ENCODE peak calls at places on chromosome 5, in five cellular contexts. I is cardiac muscle cell, D is gastrocnemius medialis, H is fibroblast of pulmonary artery, C is body of pancreas. M is an unnamed sample.

GRCh38 chr5:179240561-179240960 is 104.7 kb downstream of the ADAMTS2 start:
- DNase-seq in I (no peak), D (peak), H (no peak), C (peak), M (no peak)

GRCh38 chr5:108564441-108564840 is 182.5 kb upstream of the FBXL17 start:
- DNase-seq in I (no peak), D (no peak), H (no peak), C (no peak), M (no peak)

GRCh38 chr5:170431571-170431970 is 42.4 kb upstream of the KCNMB1 start:
- DNase-seq in I (no peak), D (no peak), H (no peak), C (no peak), M (no peak)

GRCh38 chr5:91126448-91126847 is 256.7 kb downstream of the ARRDC3 start:
- DNase-seq in I (no peak), D (no peak), H (peak), C (peak), M (peak)

GRCh38 chr5:37847978-37848425 is 8.2 kb upstream of the GDNF start:
- DNase-seq in I (no peak), D (no peak), H (peak), C (no peak), M (peak)

GRCh38 chr5:112772095-112772494 is 34.4 kb downstream of the APC start:
- DNase-seq in I (no peak), D (no peak), H (no peak), C (no peak), M (no peak)

GRCh38 chr5:80142996-80143395 is 107.8 kb downstream of the THBS4 start:
- DNase-seq in I (peak), D (no peak), H (no peak), C (no peak), M (no peak)

GRCh38 chr5:136249678-136250266 is 56.8 kb upstream of the SMIM32 start:
- DNase-seq in I (peak), D (peak), H (peak), C (peak), M (peak)

GRCh38 chr5:66122379-66123034 is 21.6 kb upstream of the SREK1 start:
- DNase-seq in I (no peak), D (no peak), H (no peak), C (no peak), M (no peak)

GRCh38 chr5:10543585-10544040 is 20.3 kb upstream of the ANKRD33B start:
- DNase-seq in I (no peak), D (no peak), H (no peak), C (no peak), M (no peak)

GRCh38 chr5:138240690-138241385 is 27.7 kb upstream of the CDC23 start:
- DNase-seq in I (no peak), D (no peak), H (no peak), C (no peak), M (no peak)

GRCh38 chr5:84058561-84058960 is 326.1 kb downstream of the EDIL3 start:
- DNase-seq in I (no peak), D (no peak), H (no peak), C (no peak), M (no peak)

GRCh38 chr5:149434162-149435014 is 55.3 kb upstream of the IL17B start:
- DNase-seq in I (peak), D (peak), H (peak), C (peak), M (no peak)

GRCh38 chr5:36703245-36703860 is 96.9 kb downstream of the SLC1A3 start:
- DNase-seq in I (no peak), D (no peak), H (peak), C (no peak), M (no peak)

GRCh38 chr5:134813407-134813806 is 32.4 kb upstream of the C5orf24 start:
- DNase-seq in I (no peak), D (no peak), H (no peak), C (no peak), M (no peak)

GRCh38 chr5:33423018-33423630 is 17.6 kb upstream of the TARS1 start:
- DNase-seq in I (peak), D (no peak), H (peak), C (no peak), M (no peak)

GRCh38 chr5:134524219-134524825 is 1.1 kb upstream of the JADE2 start:
- DNase-seq in I (peak), D (peak), H (peak), C (peak), M (no peak)

GRCh38 chr5:8956659-8957058 is 589.2 kb downstream of the SEMA5A start:
- DNase-seq in I (no peak), D (no peak), H (no peak), C (no peak), M (no peak)

GRCh38 chr5:11273180-11273882 is 512.3 kb upstream of the DAP start:
- DNase-seq in I (no peak), D (no peak), H (no peak), C (no peak), M (no peak)

GRCh38 chr5:5313081-5313736 is 109.3 kb upstream of the ICE1 start:
- DNase-seq in I (no peak), D (peak), H (no peak), C (peak), M (no peak)

GRCh38 chr5:120463991-120464626 is at the start of gene PRR16:
- DNase-seq in I (peak), D (peak), H (peak), C (peak), M (no peak)

GRCh38 chr5:98698359-98698758 is 75.1 kb upstream of the RGMB start:
- DNase-seq in I (no peak), D (no peak), H (peak), C (no peak), M (no peak)

GRCh38 chr5:2996248-2996647 is 244.8 kb upstream of the IRX2 start:
- DNase-seq in I (no peak), D (no peak), H (no peak), C (no peak), M (no peak)

GRCh38 chr5:155092318-155092717 is 78.8 kb downstream of the KIF4B start:
- DNase-seq in I (no peak), D (no peak), H (peak), C (no peak), M (no peak)

GRCh38 chr5:162324356-162324755 is 256.8 kb downstream of the GABRG2 start:
- DNase-seq in I (no peak), D (no peak), H (no peak), C (no peak), M (no peak)

GRCh38 chr5:66151030-66151429 is 6.9 kb downstream of the SREK1 start:
- DNase-seq in I (no peak), D (no peak), H (no peak), C (no peak), M (no peak)

GRCh38 chr5:41286696-41287095 is 73.4 kb upstream of the C6 start:
- DNase-seq in I (no peak), D (no peak), H (no peak), C (no peak), M (no peak)

GRCh38 chr5:157744055-157745011 is 821 bp downstream of the LSM11 start:
- DNase-seq in I (peak), D (no peak), H (no peak), C (peak), M (no peak)

GRCh38 chr5:42887575-42887974 is 75.9 kb upstream of the SELENOP start:
- DNase-seq in I (no peak), D (no peak), H (peak), C (no peak), M (no peak)

GRCh38 chr5:126972062-126972895 is 58.1 kb downstream of the MARCHF3 start:
- DNase-seq in I (no peak), D (no peak), H (peak), C (no peak), M (no peak)

GRCh38 chr5:132283423-132284043 is 10.7 kb upstream of the SLC22A4 start:
- DNase-seq in I (peak), D (no peak), H (peak), C (peak), M (no peak)

GRCh38 chr5:154435226-154435625 is 10.6 kb upstream of the SAP30L start:
- DNase-seq in I (no peak), D (no peak), H (no peak), C (no peak), M (no peak)

GRCh38 chr5:26024774-26025173 is 1013.6 kb downstream of the CDH9 start:
- DNase-seq in I (peak), D (no peak), H (no peak), C (no peak), M (no peak)

GRCh38 chr5:10467281-10468198 is 25.9 kb downstream of the ROPN1L start:
- DNase-seq in I (no peak), D (no peak), H (peak), C (no peak), M (no peak)

GRCh38 chr5:42691413-42691861 is 65.2 kb upstream of the CCDC152 start:
- DNase-seq in I (peak), D (peak), H (peak), C (no peak), M (no peak)

GRCh38 chr5:27403248-27403882 is 365.0 kb upstream of the CDH9 start:
- DNase-seq in I (no peak), D (no peak), H (peak), C (no peak), M (no peak)

GRCh38 chr5:145718956-145719355 is 116.2 kb downstream of the PRELID2 start:
- DNase-seq in I (peak), D (no peak), H (peak), C (no peak), M (no peak)
- TF ChIP-seq CTCF in I (peak), D (no peak), H (peak), C (peak), M (peak)

GRCh38 chr5:39009981-39010380 is 64.2 kb downstream of the RICTOR start:
- DNase-seq in I (no peak), D (no peak), H (no peak), C (no peak), M (no peak)
- H3K4me3 ChIP-seq in I (no peak), D (no peak), H (no peak), C (no peak), M (no peak)

GRCh38 chr5:72847439-72847838 is 31.0 kb downstream of the TNPO1 start:
- DNase-seq in I (no peak), D (no peak), H (no peak), C (no peak), M (no peak)

GRCh38 chr5:72846483-72846882 is 30.0 kb downstream of the TNPO1 start:
- DNase-seq in I (no peak), D (no peak), H (no peak), C (no peak), M (no peak)

GRCh38 chr5:72848474-72849428 is 32.3 kb downstream of the TNPO1 start:
- DNase-seq in I (peak), D (peak), H (peak), C (peak), M (no peak)

GRCh38 chr5:72849546-72849945 is 33.1 kb downstream of the TNPO1 start:
- DNase-seq in I (no peak), D (no peak), H (no peak), C (no peak), M (no peak)

DNA sequence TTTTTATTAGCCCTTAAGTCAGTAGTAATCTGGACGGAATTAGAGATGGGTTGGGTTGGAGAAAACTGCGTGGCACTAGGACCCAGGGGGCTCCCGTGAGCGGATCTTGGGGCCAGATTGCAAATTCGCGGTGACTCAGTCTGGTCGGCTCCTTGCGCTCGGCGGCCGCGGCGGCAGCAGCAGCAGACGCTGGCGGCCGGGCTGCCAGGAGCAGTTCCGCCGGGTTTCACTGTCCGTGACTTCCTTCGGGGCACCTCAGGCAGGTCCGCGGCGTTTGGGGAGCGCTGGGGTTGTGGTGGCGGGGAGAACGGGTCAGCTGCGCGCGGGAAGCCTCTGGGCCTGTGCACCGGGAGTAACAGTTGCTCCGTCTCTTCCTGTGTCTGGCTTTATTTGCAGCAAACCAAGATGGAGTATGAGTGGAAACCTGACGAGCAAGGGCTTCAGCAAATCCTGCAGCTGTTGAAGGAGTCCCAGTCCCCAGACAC is 31.6 kb downstream of the TNPO1 start:
- DNase-seq in I (peak), D (peak), H (peak), C (peak), M (peak)
- TF ChIP-seq CTCF in I (no peak), D (peak), H (no peak), C (peak), M (no peak)

DNA sequence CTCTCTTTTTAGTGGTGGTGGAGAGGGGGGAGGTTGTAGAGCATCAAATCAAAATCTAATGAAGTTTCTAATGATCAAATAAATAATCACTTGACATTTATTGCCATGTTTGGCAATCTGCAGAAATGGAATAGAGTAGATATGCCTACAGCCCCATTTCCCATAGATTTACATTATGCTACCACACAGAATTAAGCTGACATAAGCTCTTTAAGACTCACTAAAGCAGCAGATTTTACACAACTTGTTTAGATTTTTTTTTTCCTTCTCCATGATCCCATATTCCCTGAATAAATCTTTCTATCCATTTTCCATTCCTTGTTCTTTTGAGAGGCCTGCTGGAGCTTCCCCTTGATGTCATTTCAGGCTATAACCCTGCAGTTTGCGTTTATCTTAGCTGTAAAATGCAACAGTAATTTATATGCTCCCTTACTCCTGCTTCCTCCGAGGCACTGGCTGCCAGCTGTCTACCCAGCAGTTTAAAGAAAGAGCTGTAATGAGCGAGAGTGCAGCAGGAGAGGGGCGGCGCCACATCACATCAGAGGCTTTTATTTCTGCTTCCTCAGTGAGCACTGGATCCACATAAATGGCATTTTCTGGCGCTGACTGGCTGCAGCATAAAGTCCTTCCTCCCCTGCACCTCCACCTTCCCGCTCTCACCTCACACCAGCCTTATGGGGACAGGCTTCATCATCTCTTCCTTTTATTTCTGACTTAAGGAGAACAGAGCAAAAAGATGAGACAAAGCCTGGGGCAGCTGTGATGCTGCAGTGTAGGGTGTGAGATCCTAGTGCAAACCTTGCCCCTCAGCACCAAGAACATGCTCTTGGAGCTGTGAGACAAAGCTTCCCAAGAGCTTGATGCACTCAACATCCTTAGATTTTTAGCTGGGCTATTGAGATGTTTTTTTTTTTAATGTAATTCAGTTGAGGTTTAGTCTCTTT is 829.4 kb upstream of the ZNF608 start:
- DNase-seq in I (peak), D (no peak), H (no peak), C (peak), M (no peak)
- H3K4me3 ChIP-seq in I (no peak), D (no peak), H (no peak), C (no peak), M (no peak)

DNA sequence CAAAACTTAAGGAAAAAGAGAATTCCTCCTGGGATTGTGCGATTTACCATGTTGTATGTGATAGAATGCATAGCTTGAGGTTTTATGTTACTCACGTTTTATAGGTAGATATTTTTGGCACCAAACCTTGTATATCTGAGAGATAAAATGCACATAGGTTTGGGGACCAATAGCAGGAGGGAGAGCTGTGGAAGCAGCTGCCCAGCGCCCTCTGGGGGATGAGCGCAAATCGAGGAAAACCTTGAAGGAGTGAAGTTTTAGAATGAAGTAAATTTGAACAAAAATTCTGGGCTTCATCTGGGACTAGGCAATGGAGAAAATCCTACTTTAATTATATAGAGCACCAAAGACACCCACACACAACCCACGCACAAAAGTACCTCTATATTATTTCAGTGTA is 197.0 kb downstream of the ADCY2 start:
- DNase-seq in I (peak), D (no peak), H (no peak), C (peak), M (no peak)
- TF ChIP-seq CTCF in I (no peak), D (no peak), H (no peak), C (peak), M (peak)

DNA sequence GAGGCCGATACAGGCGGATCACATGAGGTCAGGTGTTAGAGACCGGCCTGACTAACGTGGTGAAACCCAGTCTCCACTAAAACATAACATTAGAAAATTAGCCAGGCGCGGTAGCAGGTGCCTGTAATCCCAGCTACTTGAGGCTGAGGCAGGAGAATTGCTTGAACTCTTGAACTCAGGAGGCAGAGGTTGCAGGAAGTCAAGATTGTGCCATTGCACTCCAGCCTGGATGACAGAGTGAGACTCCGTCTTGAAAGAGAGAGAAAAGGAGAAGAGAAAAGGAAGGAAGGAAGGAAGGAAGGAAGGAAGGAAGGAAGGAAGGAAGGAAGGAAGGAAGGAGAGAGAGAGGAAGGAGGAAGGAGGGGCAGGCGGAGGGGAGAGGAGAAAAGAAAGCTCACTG is 45.0 kb downstream of the MYO10 start:
- DNase-seq in I (no peak), D (no peak), H (no peak), C (no peak), M (no peak)
- H3K4me3 ChIP-seq in I (no peak), D (no peak), H (no peak), C (no peak), M (no peak)

GRCh38 chr5:81837667-81838306 is 86.9 kb upstream of the SSBP2 start:
- DNase-seq in I (no peak), D (no peak), H (no peak), C (no peak), M (no peak)

GRCh38 chr5:81834021-81834660 is 83.2 kb upstream of the SSBP2 start:
- DNase-seq in I (no peak), D (no peak), H (peak), C (no peak), M (no peak)

GRCh38 chr5:81842795-81843377 is 92.0 kb upstream of the SSBP2 start:
- DNase-seq in I (no peak), D (no peak), H (no peak), C (peak), M (no peak)

GRCh38 chr5:81835813-81836458 is 85.0 kb upstream of the SSBP2 start:
- DNase-seq in I (no peak), D (no peak), H (peak), C (no peak), M (no peak)

DNA sequence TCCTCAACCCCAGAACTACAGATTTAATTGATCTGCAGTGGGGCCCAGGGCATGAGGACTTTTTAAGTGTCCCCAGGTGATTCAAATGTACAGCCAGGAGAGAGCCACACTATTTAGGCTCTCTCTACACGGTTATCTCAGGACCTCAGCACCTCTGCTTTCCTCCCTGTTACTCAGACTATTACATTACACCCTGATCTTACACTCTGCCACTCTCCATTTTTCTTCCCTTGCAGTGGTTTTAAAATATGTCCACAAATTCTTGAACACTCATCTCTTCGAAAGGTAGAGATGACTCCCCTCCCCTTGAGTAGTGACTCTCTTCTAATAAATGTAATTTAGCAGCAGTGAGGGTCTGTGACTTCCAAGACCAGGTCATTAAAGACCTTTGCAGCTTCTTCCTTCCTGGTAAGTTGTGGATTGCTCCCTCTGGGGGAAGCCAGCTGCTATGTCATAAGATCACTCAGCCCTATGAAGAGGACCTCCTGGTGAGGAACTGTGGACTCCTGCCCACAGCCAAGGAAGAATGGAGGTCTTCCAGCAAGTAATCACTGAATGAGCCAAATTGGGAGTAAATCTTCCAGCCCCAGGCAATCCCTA is 87.5 kb upstream of the SSBP2 start:
- DNase-seq in I (peak), D (no peak), H (peak), C (peak), M (no peak)
- TF ChIP-seq CTCF in I (peak), D (peak), H (peak), C (peak), M (peak)

M was measured in HFF-Myc.